ENCODE peak calls at places on chromosomes 12 and 14, in nine cellular contexts. One of them, this sample, is unnamed.

GRCh38 chr12:51421266-51421884 is 3.3 kb upstream of the SLC4A8 start:
- DNase-seq in skeletal muscle cell: no peak
- DNase-seq in cortex of kidney: no peak
- DNase-seq in NCI-H460: peak
- DNase-seq in CD4-positive, alpha-beta T cell: peak
- DNase-seq in T-helper 17 cell: no peak
- DNase-seq in T-helper 1 cell: peak
- DNase-seq in ELF-1: peak
- DNase-seq in activated CD4-positive, alpha-beta T cell treated with anti-CD3 and anti-CD28 coated beads for 4 hours: peak
- DNase-seq in this sample: peak

GRCh38 chr14:103680491-103681231 is 34.6 kb downstream of the XRCC3 start:
- DNase-seq in skeletal muscle cell: no peak
- DNase-seq in cortex of kidney: no peak
- DNase-seq in NCI-H460: no peak
- DNase-seq in CD4-positive, alpha-beta T cell: no peak
- DNase-seq in T-helper 17 cell: no peak
- DNase-seq in T-helper 1 cell: no peak
- DNase-seq in ELF-1: no peak
- DNase-seq in activated CD4-positive, alpha-beta T cell treated with anti-CD3 and anti-CD28 coated beads for 4 hours: no peak
- DNase-seq in this sample: no peak

GRCh38 chr14:80427101-80427500 is 215.8 kb upstream of the DIO2 start:
- DNase-seq in skeletal muscle cell: peak
- DNase-seq in cortex of kidney: no peak
- DNase-seq in NCI-H460: no peak
- DNase-seq in CD4-positive, alpha-beta T cell: no peak
- DNase-seq in T-helper 17 cell: no peak
- DNase-seq in T-helper 1 cell: no peak
- DNase-seq in ELF-1: no peak
- DNase-seq in activated CD4-positive, alpha-beta T cell treated with anti-CD3 and anti-CD28 coated beads for 4 hours: no peak
- DNase-seq in this sample: no peak

GRCh38 chr12:77328326-77328725 is 263.0 kb upstream of the E2F7 start:
- DNase-seq in skeletal muscle cell: no peak
- DNase-seq in cortex of kidney: no peak
- DNase-seq in NCI-H460: no peak
- DNase-seq in CD4-positive, alpha-beta T cell: no peak
- DNase-seq in T-helper 17 cell: no peak
- DNase-seq in T-helper 1 cell: no peak
- DNase-seq in ELF-1: no peak
- DNase-seq in activated CD4-positive, alpha-beta T cell treated with anti-CD3 and anti-CD28 coated beads for 4 hours: no peak
- DNase-seq in this sample: no peak

GRCh38 chr14:64912256-64912655 is 2.0 kb upstream of the CHURC1 start:
- DNase-seq in skeletal muscle cell: no peak
- DNase-seq in cortex of kidney: no peak
- DNase-seq in NCI-H460: no peak
- DNase-seq in CD4-positive, alpha-beta T cell: no peak
- DNase-seq in T-helper 17 cell: no peak
- DNase-seq in T-helper 1 cell: no peak
- DNase-seq in ELF-1: no peak
- DNase-seq in activated CD4-positive, alpha-beta T cell treated with anti-CD3 and anti-CD28 coated beads for 4 hours: no peak
- DNase-seq in this sample: no peak

GRCh38 chr12:118151755-118152154 is 15.8 kb downstream of the PEBP1 start:
- DNase-seq in skeletal muscle cell: no peak
- DNase-seq in cortex of kidney: no peak
- DNase-seq in NCI-H460: no peak
- DNase-seq in CD4-positive, alpha-beta T cell: no peak
- DNase-seq in T-helper 17 cell: no peak
- DNase-seq in T-helper 1 cell: no peak
- DNase-seq in ELF-1: no peak
- DNase-seq in activated CD4-positive, alpha-beta T cell treated with anti-CD3 and anti-CD28 coated beads for 4 hours: no peak
- DNase-seq in this sample: no peak

GRCh38 chr14:100528962-100529560 is 58.2 kb downstream of the BEGAIN start:
- DNase-seq in skeletal muscle cell: no peak
- DNase-seq in cortex of kidney: no peak
- DNase-seq in NCI-H460: no peak
- DNase-seq in CD4-positive, alpha-beta T cell: no peak
- DNase-seq in T-helper 17 cell: peak
- DNase-seq in T-helper 1 cell: no peak
- DNase-seq in ELF-1: no peak
- DNase-seq in activated CD4-positive, alpha-beta T cell treated with anti-CD3 and anti-CD28 coated beads for 4 hours: no peak
- DNase-seq in this sample: no peak

GRCh38 chr12:42698213-42698612 is 108.7 kb upstream of the PRICKLE1 start:
- DNase-seq in skeletal muscle cell: peak
- DNase-seq in cortex of kidney: no peak
- DNase-seq in NCI-H460: no peak
- DNase-seq in CD4-positive, alpha-beta T cell: no peak
- DNase-seq in T-helper 17 cell: no peak
- DNase-seq in T-helper 1 cell: no peak
- DNase-seq in ELF-1: no peak
- DNase-seq in activated CD4-positive, alpha-beta T cell treated with anti-CD3 and anti-CD28 coated beads for 4 hours: no peak
- DNase-seq in this sample: no peak

GRCh38 chr12:34396006-34396860 is 373.9 kb downstream of the ALG10 start:
- DNase-seq in skeletal muscle cell: no peak
- DNase-seq in cortex of kidney: no peak
- DNase-seq in NCI-H460: no peak
- DNase-seq in CD4-positive, alpha-beta T cell: no peak
- DNase-seq in T-helper 17 cell: no peak
- DNase-seq in T-helper 1 cell: no peak
- DNase-seq in ELF-1: no peak
- DNase-seq in activated CD4-positive, alpha-beta T cell treated with anti-CD3 and anti-CD28 coated beads for 4 hours: peak
- DNase-seq in this sample: no peak

GRCh38 chr12:121581681-121582439 is 1.0 kb upstream of the KDM2B start:
- DNase-seq in skeletal muscle cell: no peak
- DNase-seq in cortex of kidney: no peak
- DNase-seq in NCI-H460: no peak
- DNase-seq in CD4-positive, alpha-beta T cell: no peak
- DNase-seq in T-helper 17 cell: no peak
- DNase-seq in T-helper 1 cell: no peak
- DNase-seq in ELF-1: peak
- DNase-seq in activated CD4-positive, alpha-beta T cell treated with anti-CD3 and anti-CD28 coated beads for 4 hours: no peak
- DNase-seq in this sample: peak

GRCh38 chr12:115752913-115753726 is 524.4 kb downstream of the MED13L start:
- DNase-seq in skeletal muscle cell: peak
- DNase-seq in cortex of kidney: no peak
- DNase-seq in NCI-H460: peak
- DNase-seq in CD4-positive, alpha-beta T cell: no peak
- DNase-seq in T-helper 17 cell: no peak
- DNase-seq in T-helper 1 cell: no peak
- DNase-seq in ELF-1: peak
- DNase-seq in activated CD4-positive, alpha-beta T cell treated with anti-CD3 and anti-CD28 coated beads for 4 hours: no peak
- DNase-seq in this sample: peak

GRCh38 chr12:44246481-44247105 is 410.7 kb downstream of the TMEM117 start:
- DNase-seq in skeletal muscle cell: no peak
- DNase-seq in cortex of kidney: no peak
- DNase-seq in NCI-H460: no peak
- DNase-seq in CD4-positive, alpha-beta T cell: no peak
- DNase-seq in T-helper 17 cell: no peak
- DNase-seq in T-helper 1 cell: no peak
- DNase-seq in ELF-1: no peak
- DNase-seq in activated CD4-positive, alpha-beta T cell treated with anti-CD3 and anti-CD28 coated beads for 4 hours: no peak
- DNase-seq in this sample: no peak

GRCh38 chr14:65997350-65997749 is 488.8 kb upstream of the CCDC196 start:
- DNase-seq in skeletal muscle cell: no peak
- DNase-seq in cortex of kidney: no peak
- DNase-seq in NCI-H460: no peak
- DNase-seq in CD4-positive, alpha-beta T cell: no peak
- DNase-seq in T-helper 17 cell: no peak
- DNase-seq in T-helper 1 cell: no peak
- DNase-seq in ELF-1: no peak
- DNase-seq in activated CD4-positive, alpha-beta T cell treated with anti-CD3 and anti-CD28 coated beads for 4 hours: no peak
- DNase-seq in this sample: no peak

GRCh38 chr14:44658389-44658696 is 151.3 kb upstream of the FSCB start:
- DNase-seq in skeletal muscle cell: no peak
- DNase-seq in cortex of kidney: no peak
- DNase-seq in NCI-H460: no peak
- DNase-seq in CD4-positive, alpha-beta T cell: no peak
- DNase-seq in T-helper 17 cell: no peak
- DNase-seq in T-helper 1 cell: no peak
- DNase-seq in ELF-1: no peak
- DNase-seq in activated CD4-positive, alpha-beta T cell treated with anti-CD3 and anti-CD28 coated beads for 4 hours: no peak
- DNase-seq in this sample: no peak

This sample was measured in neural progenitor cell.